ENCODE peak calls at places on chromosomes 13 and 19, in five cellular contexts. One of them, this sample, is unnamed.

GRCh38 chr13:91468301-91468700 is 69.9 kb downstream of the GPC5 start:
- DNase-seq in AG04450: no peak
- DNase-seq in GM23338: no peak
- DNase-seq in colonic mucosa: no peak
- DNase-seq in heart left ventricle: no peak
- DNase-seq in this sample: no peak

GRCh38 chr13:113040597-113041292 is 64.8 kb upstream of the F7 start:
- DNase-seq in AG04450: no peak
- DNase-seq in GM23338: no peak
- DNase-seq in heart left ventricle: no peak
- DNase-seq in colonic mucosa: no peak
- DNase-seq in this sample: peak; percentile 58

GRCh38 chr13:60654405-60654804 is 257.4 kb downstream of the TDRD3 start:
- DNase-seq in GM23338: peak; percentile 40
- DNase-seq in colonic mucosa: no peak
- DNase-seq in AG04450: no peak
- DNase-seq in heart left ventricle: no peak
- DNase-seq in this sample: peak; percentile 55

GRCh38 chr19:51450730-51451307 is 7.4 kb downstream of the SIGLEC8 start:
- DNase-seq in GM23338: no peak
- DNase-seq in AG04450: no peak
- DNase-seq in heart left ventricle: no peak
- DNase-seq in colonic mucosa: no peak
- DNase-seq in this sample: no peak

GRCh38 chr13:73421310-73421912 is 362.6 kb downstream of the KLF5 start:
- DNase-seq in heart left ventricle: no peak
- DNase-seq in colonic mucosa: peak; percentile 48
- DNase-seq in AG04450: no peak
- DNase-seq in GM23338: no peak
- DNase-seq in this sample: peak; percentile 49

GRCh38 chr13:90272356-90272755 is 1075.1 kb upstream of the MIR17HG start:
- DNase-seq in GM23338: no peak
- DNase-seq in colonic mucosa: no peak
- DNase-seq in AG04450: no peak
- DNase-seq in heart left ventricle: no peak
- DNase-seq in this sample: no peak

GRCh38 chr13:24742294-24742693 is 21.7 kb upstream of the RNF17 start:
- DNase-seq in AG04450: no peak
- DNase-seq in colonic mucosa: no peak
- DNase-seq in heart left ventricle: no peak
- DNase-seq in GM23338: peak; percentile 28
- DNase-seq in this sample: no peak

GRCh38 chr19:39030854-39031367 is 1.4 kb downstream of the FBXO27 start:
- DNase-seq in heart left ventricle: no peak
- DNase-seq in AG04450: no peak
- DNase-seq in colonic mucosa: no peak
- DNase-seq in GM23338: no peak
- DNase-seq in this sample: no peak

GRCh38 chr13:106529415-106530208 is 5.8 kb downstream of the EFNB2 start:
- DNase-seq in GM23338: no peak
- DNase-seq in colonic mucosa: no peak
- DNase-seq in AG04450: no peak
- DNase-seq in heart left ventricle: no peak
- DNase-seq in this sample: no peak

GRCh38 chr13:30429721-30430694 is 7.7 kb downstream of the UBE2L5 start:
- DNase-seq in colonic mucosa: no peak
- DNase-seq in GM23338: no peak
- DNase-seq in heart left ventricle: no peak
- DNase-seq in AG04450: peak; percentile 65
- DNase-seq in this sample: no peak

GRCh38 chr19:12543855-12544254 is 7.4 kb downstream of the ZNF564 start:
- DNase-seq in heart left ventricle: no peak
- DNase-seq in colonic mucosa: no peak
- DNase-seq in GM23338: no peak
- DNase-seq in AG04450: no peak
- DNase-seq in this sample: no peak

GRCh38 chr13:47484564-47484963 is 516.5 kb downstream of the SUCLA2 start:
- DNase-seq in GM23338: no peak
- DNase-seq in AG04450: peak; percentile 52
- DNase-seq in colonic mucosa: no peak
- DNase-seq in heart left ventricle: no peak
- DNase-seq in this sample: no peak

GRCh38 chr13:44160549-44161278 is 212.9 kb upstream of the SERP2 start:
- DNase-seq in AG04450: no peak
- DNase-seq in GM23338: no peak
- DNase-seq in heart left ventricle: no peak
- DNase-seq in colonic mucosa: no peak
- DNase-seq in this sample: no peak

GRCh38 chr19:30225615-30226463 is 146.3 kb upstream of the ZNF536 start:
- DNase-seq in AG04450: no peak
- DNase-seq in colonic mucosa: no peak
- DNase-seq in GM23338: peak; percentile 52
- DNase-seq in heart left ventricle: no peak
- DNase-seq in this sample: no peak

GRCh38 chr13:113544896-113545295 is 39.7 kb upstream of the TFDP1 start:
- DNase-seq in heart left ventricle: no peak
- DNase-seq in GM23338: no peak
- DNase-seq in colonic mucosa: no peak
- DNase-seq in AG04450: no peak
- DNase-seq in this sample: no peak

GRCh38 chr13:103142091-103142594 is 75.9 kb upstream of the SLC10A2 start:
- DNase-seq in AG04450: no peak
- DNase-seq in colonic mucosa: no peak
- DNase-seq in GM23338: no peak
- DNase-seq in heart left ventricle: no peak
- DNase-seq in this sample: no peak

GRCh38 chr13:103145476-103145875 is 79.3 kb upstream of the SLC10A2 start:
- DNase-seq in heart left ventricle: no peak
- DNase-seq in GM23338: no peak
- DNase-seq in colonic mucosa: no peak
- DNase-seq in AG04450: no peak
- DNase-seq in this sample: no peak

GRCh38 chr13:103134271-103134670 is 68.1 kb upstream of the SLC10A2 start:
- DNase-seq in heart left ventricle: no peak
- DNase-seq in AG04450: no peak
- DNase-seq in colonic mucosa: no peak
- DNase-seq in GM23338: no peak
- DNase-seq in this sample: no peak

GRCh38 chr13:103140001-103140671 is 73.9 kb upstream of the SLC10A2 start:
- DNase-seq in heart left ventricle: no peak
- DNase-seq in colonic mucosa: no peak
- DNase-seq in AG04450: no peak
- DNase-seq in GM23338: peak; percentile 85
- DNase-seq in this sample: no peak
- TF ChIP-seq CTCF in heart left ventricle: peak; percentile 18
- TF ChIP-seq CTCF in colonic mucosa: peak; percentile 42
- TF ChIP-seq CTCF in AG04450: no peak
- TF ChIP-seq CTCF in GM23338: peak; percentile 73
- TF ChIP-seq CTCF in this sample: no peak

GRCh38 chr19:56670961-56671612 is 470 bp downstream of the ZNF835 start:
- DNase-seq in colonic mucosa: no peak
- DNase-seq in AG04450: no peak
- DNase-seq in GM23338: no peak
- DNase-seq in heart left ventricle: peak; percentile 13
- DNase-seq in this sample: no peak
- H3K4me3 ChIP-seq in colonic mucosa: peak overlapping the region; percentile 36
- H3K4me3 ChIP-seq in AG04450: no peak overlapping the region
- H3K4me3 ChIP-seq in GM23338: peak overlapping the region; percentile 45
- H3K4me3 ChIP-seq in heart left ventricle: peak overlapping the region; percentile 76
- H3K4me3 ChIP-seq in this sample: peak overlapping the region; percentile 41

DNA sequence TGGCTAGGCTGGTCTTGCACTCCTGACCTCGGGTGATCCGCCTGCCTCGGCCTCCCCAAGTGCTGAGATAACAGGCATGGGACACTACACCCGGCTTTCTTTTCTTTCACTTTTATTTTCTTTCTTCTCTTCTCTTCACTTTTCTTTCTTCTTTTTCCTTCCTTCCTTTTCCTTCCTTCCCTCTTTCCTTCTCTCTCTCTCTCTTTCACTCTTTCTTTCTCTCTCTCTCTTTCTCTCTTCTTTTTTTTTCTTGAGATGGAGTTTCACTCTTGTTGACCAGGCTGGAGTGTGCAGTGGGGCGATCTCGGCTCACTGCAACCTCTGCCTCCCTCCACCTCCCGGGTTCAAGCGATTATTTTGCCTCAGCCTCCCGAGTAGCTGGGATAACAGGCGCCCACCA is 812 bp upstream of the ZNF493 start:
- DNase-seq in GM23338: no peak
- DNase-seq in colonic mucosa: no peak
- DNase-seq in heart left ventricle: no peak
- DNase-seq in AG04450: no peak
- DNase-seq in this sample: no peak
- TF ChIP-seq CTCF in GM23338: no peak
- TF ChIP-seq CTCF in colonic mucosa: no peak
- TF ChIP-seq CTCF in heart left ventricle: no peak
- TF ChIP-seq CTCF in AG04450: no peak
- TF ChIP-seq CTCF in this sample: no peak

GRCh38 chr19:40798223-40798996 is 581 bp upstream of the EGLN2 start:
- DNase-seq in colonic mucosa: peak; percentile 100
- DNase-seq in GM23338: peak; percentile 100
- DNase-seq in AG04450: peak; percentile 99
- DNase-seq in heart left ventricle: peak; percentile 100
- DNase-seq in this sample: peak; percentile 100
- H3K4me3 ChIP-seq in colonic mucosa: peak overlapping the region; percentile 41
- H3K4me3 ChIP-seq in GM23338: peak overlapping the region; percentile 64
- H3K4me3 ChIP-seq in AG04450: peak overlapping the region; percentile 66
- H3K4me3 ChIP-seq in heart left ventricle: peak overlapping the region; percentile 96
- H3K4me3 ChIP-seq in this sample: peak overlapping the region; percentile 93

GRCh38 chr19:3880471-3881271 is at the start of gene ATCAY:
- DNase-seq in AG04450: no peak
- DNase-seq in colonic mucosa: no peak
- DNase-seq in GM23338: peak; percentile 87
- DNase-seq in heart left ventricle: no peak
- DNase-seq in this sample: no peak

GRCh38 chr19:3882041-3882384 is 1.5 kb downstream of the ATCAY start:
- DNase-seq in heart left ventricle: no peak
- DNase-seq in colonic mucosa: no peak
- DNase-seq in AG04450: no peak
- DNase-seq in GM23338: no peak
- DNase-seq in this sample: no peak

GRCh38 chr19:3881272-3882040 is 971 bp downstream of the ATCAY start:
- DNase-seq in heart left ventricle: no peak
- DNase-seq in GM23338: peak; percentile 77
- DNase-seq in colonic mucosa: no peak
- DNase-seq in AG04450: no peak
- DNase-seq in this sample: no peak

GRCh38 chr19:3879656-3880055 is 829 bp upstream of the ATCAY start:
- DNase-seq in colonic mucosa: no peak
- DNase-seq in heart left ventricle: no peak
- DNase-seq in AG04450: no peak
- DNase-seq in GM23338: no peak
- DNase-seq in this sample: no peak
- TF ChIP-seq CTCF in colonic mucosa: no peak
- TF ChIP-seq CTCF in heart left ventricle: no peak
- TF ChIP-seq CTCF in AG04450: no peak
- TF ChIP-seq CTCF in GM23338: peak; percentile 80
- TF ChIP-seq CTCF in this sample: no peak

GRCh38 chr19:45581576-45581975 is 3.0 kb downstream of the OPA3 start:
- DNase-seq in colonic mucosa: no peak
- DNase-seq in heart left ventricle: no peak
- DNase-seq in AG04450: no peak
- DNase-seq in GM23338: no peak
- DNase-seq in this sample: no peak

GRCh38 chr19:45589768-45590167 is 5.2 kb upstream of the OPA3 start:
- DNase-seq in heart left ventricle: no peak
- DNase-seq in GM23338: no peak
- DNase-seq in AG04450: no peak
- DNase-seq in colonic mucosa: no peak
- DNase-seq in this sample: no peak

GRCh38 chr19:45587873-45588272 is 3.3 kb upstream of the OPA3 start:
- DNase-seq in AG04450: no peak
- DNase-seq in colonic mucosa: no peak
- DNase-seq in GM23338: no peak
- DNase-seq in heart left ventricle: no peak
- DNase-seq in this sample: no peak

GRCh38 chr19:45584332-45585157 is at the start of gene OPA3:
- DNase-seq in AG04450: peak; percentile 100
- DNase-seq in colonic mucosa: peak; percentile 100
- DNase-seq in GM23338: peak; percentile 100
- DNase-seq in heart left ventricle: peak; percentile 100
- DNase-seq in this sample: peak; percentile 99

GRCh38 chr19:45585158-45585577 is 566 bp upstream of the OPA3 start:
- DNase-seq in colonic mucosa: no peak
- DNase-seq in AG04450: no peak
- DNase-seq in GM23338: no peak
- DNase-seq in heart left ventricle: no peak
- DNase-seq in this sample: no peak
- H3K4me3 ChIP-seq in colonic mucosa: peak overlapping the region; percentile 48
- H3K4me3 ChIP-seq in AG04450: peak overlapping the region; percentile 69
- H3K4me3 ChIP-seq in GM23338: peak overlapping the region; percentile 56
- H3K4me3 ChIP-seq in heart left ventricle: peak overlapping the region; percentile 66
- H3K4me3 ChIP-seq in this sample: peak overlapping the region; percentile 71

DNA sequence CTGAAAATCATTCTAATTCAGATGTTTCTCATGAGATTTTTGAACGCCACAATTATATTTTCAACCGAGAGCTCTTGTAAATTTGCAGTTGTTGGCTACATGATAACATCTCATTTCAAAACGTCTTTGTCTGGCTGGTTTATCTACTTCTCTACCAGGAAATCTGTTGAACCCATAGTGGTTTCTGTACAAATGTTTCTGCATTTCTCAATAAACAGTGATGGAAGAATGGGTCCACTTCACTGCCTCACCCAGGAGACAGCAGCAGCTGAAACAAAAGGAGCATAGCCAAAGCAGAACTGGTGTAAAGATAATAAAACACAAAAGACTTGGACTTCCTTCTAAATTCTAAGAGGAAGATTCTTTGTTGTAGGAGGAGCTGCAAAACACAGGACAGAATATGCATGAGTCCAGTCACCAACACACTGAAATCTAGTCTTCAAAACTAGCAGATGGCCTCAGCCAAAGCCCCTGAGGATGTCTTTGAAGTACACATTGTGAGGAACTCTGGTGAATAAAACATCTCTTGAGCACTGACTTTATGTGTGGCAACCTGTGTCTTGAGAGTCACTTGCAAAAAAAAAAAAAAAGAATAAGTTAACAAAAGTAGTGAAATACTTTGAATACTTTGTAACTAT is 68.6 kb upstream of the FGF14 start:
- DNase-seq in heart left ventricle: no peak
- DNase-seq in AG04450: no peak
- DNase-seq in colonic mucosa: no peak
- DNase-seq in GM23338: no peak
- DNase-seq in this sample: no peak
- TF ChIP-seq CTCF in heart left ventricle: no peak
- TF ChIP-seq CTCF in AG04450: no peak
- TF ChIP-seq CTCF in colonic mucosa: no peak
- TF ChIP-seq CTCF in GM23338: no peak
- TF ChIP-seq CTCF in this sample: no peak